ENCODE peak calls at places on chromosomes 13 and 19, in ten cellular contexts. One of them, this sample, is unnamed.

GRCh38 chr13:102566513-102566912 is 30.3 kb upstream of the TPP2 start:
- DNase-seq in Caki2: no peak
- DNase-seq in gastrocnemius medialis: no peak
- DNase-seq in NCI-H1436 treated with DMSO at 0.1 percent for 48 hours: no peak
- DNase-seq in activated T-cell treated with anti-CD3 and anti-CD28 coated beads for 1 hour: no peak
- DNase-seq in NCI-H2029: no peak
- DNase-seq in stimulated activated CD4-positive, alpha-beta T cell treated with anti-CD3 and anti-CD28 coated beads, Interleukin-2, amount 100 ng/mL, for 48 hours: no peak
- DNase-seq in activated effector memory CD4-positive, alpha-beta T cell treated with Interleukin-2 at 50 U/mL for 16 hours: no peak
- DNase-seq in tibial artery: no peak
- DNase-seq in NK-92 treated with Interleukin-12 subunit alpha and Interleukin-12 subunit beta, amount 100 ng/mL, for 24 hours: no peak
- DNase-seq in this sample: no peak

GRCh38 chr19:5547881-5548280 is 19.9 kb downstream of the TINCR start:
- DNase-seq in gastrocnemius medialis: no peak
- DNase-seq in NK-92 treated with Interleukin-12 subunit alpha and Interleukin-12 subunit beta, amount 100 ng/mL, for 24 hours: no peak
- DNase-seq in NCI-H1436 treated with DMSO at 0.1 percent for 48 hours: no peak
- DNase-seq in tibial artery: no peak
- DNase-seq in NCI-H2029: peak; percentile 49
- DNase-seq in activated effector memory CD4-positive, alpha-beta T cell treated with Interleukin-2 at 50 U/mL for 16 hours: no peak
- DNase-seq in Caki2: no peak
- DNase-seq in activated T-cell treated with anti-CD3 and anti-CD28 coated beads for 1 hour: no peak
- DNase-seq in stimulated activated CD4-positive, alpha-beta T cell treated with anti-CD3 and anti-CD28 coated beads, Interleukin-2, amount 100 ng/mL, for 48 hours: no peak
- DNase-seq in this sample: no peak

GRCh38 chr13:32124743-32125142 is 93.2 kb downstream of the FRY start:
- DNase-seq in activated effector memory CD4-positive, alpha-beta T cell treated with Interleukin-2 at 50 U/mL for 16 hours: no peak
- DNase-seq in tibial artery: no peak
- DNase-seq in NK-92 treated with Interleukin-12 subunit alpha and Interleukin-12 subunit beta, amount 100 ng/mL, for 24 hours: no peak
- DNase-seq in gastrocnemius medialis: no peak
- DNase-seq in Caki2: no peak
- DNase-seq in activated T-cell treated with anti-CD3 and anti-CD28 coated beads for 1 hour: no peak
- DNase-seq in NCI-H2029: no peak
- DNase-seq in stimulated activated CD4-positive, alpha-beta T cell treated with anti-CD3 and anti-CD28 coated beads, Interleukin-2, amount 100 ng/mL, for 48 hours: no peak
- DNase-seq in NCI-H1436 treated with DMSO at 0.1 percent for 48 hours: no peak
- DNase-seq in this sample: no peak

GRCh38 chr19:11286312-11286974 is 9.5 kb upstream of the TSPAN16 start:
- DNase-seq in NCI-H2029: no peak
- DNase-seq in Caki2: no peak
- DNase-seq in activated T-cell treated with anti-CD3 and anti-CD28 coated beads for 1 hour: no peak
- DNase-seq in NK-92 treated with Interleukin-12 subunit alpha and Interleukin-12 subunit beta, amount 100 ng/mL, for 24 hours: no peak
- DNase-seq in gastrocnemius medialis: no peak
- DNase-seq in stimulated activated CD4-positive, alpha-beta T cell treated with anti-CD3 and anti-CD28 coated beads, Interleukin-2, amount 100 ng/mL, for 48 hours: no peak
- DNase-seq in NCI-H1436 treated with DMSO at 0.1 percent for 48 hours: no peak
- DNase-seq in tibial artery: no peak
- DNase-seq in activated effector memory CD4-positive, alpha-beta T cell treated with Interleukin-2 at 50 U/mL for 16 hours: no peak
- DNase-seq in this sample: peak; percentile 45

GRCh38 chr19:18086590-18087138 is at the start of gene IL12RB1:
- DNase-seq in NCI-H2029: no peak
- DNase-seq in activated T-cell treated with anti-CD3 and anti-CD28 coated beads for 1 hour: peak; percentile 38
- DNase-seq in stimulated activated CD4-positive, alpha-beta T cell treated with anti-CD3 and anti-CD28 coated beads, Interleukin-2, amount 100 ng/mL, for 48 hours: peak; percentile 20
- DNase-seq in NK-92 treated with Interleukin-12 subunit alpha and Interleukin-12 subunit beta, amount 100 ng/mL, for 24 hours: peak; percentile 31
- DNase-seq in activated effector memory CD4-positive, alpha-beta T cell treated with Interleukin-2 at 50 U/mL for 16 hours: peak; percentile 49
- DNase-seq in Caki2: no peak
- DNase-seq in gastrocnemius medialis: no peak
- DNase-seq in NCI-H1436 treated with DMSO at 0.1 percent for 48 hours: no peak
- DNase-seq in tibial artery: no peak
- DNase-seq in this sample: no peak

GRCh38 chr13:75465236-75465635 is 16.7 kb downstream of the TBC1D4 start:
- DNase-seq in NK-92 treated with Interleukin-12 subunit alpha and Interleukin-12 subunit beta, amount 100 ng/mL, for 24 hours: no peak
- DNase-seq in gastrocnemius medialis: no peak
- DNase-seq in NCI-H2029: no peak
- DNase-seq in stimulated activated CD4-positive, alpha-beta T cell treated with anti-CD3 and anti-CD28 coated beads, Interleukin-2, amount 100 ng/mL, for 48 hours: no peak
- DNase-seq in activated T-cell treated with anti-CD3 and anti-CD28 coated beads for 1 hour: no peak
- DNase-seq in Caki2: no peak
- DNase-seq in tibial artery: no peak
- DNase-seq in NCI-H1436 treated with DMSO at 0.1 percent for 48 hours: no peak
- DNase-seq in activated effector memory CD4-positive, alpha-beta T cell treated with Interleukin-2 at 50 U/mL for 16 hours: no peak
- DNase-seq in this sample: no peak

GRCh38 chr13:98525852-98526512 is 50.9 kb downstream of the STK24 start:
- DNase-seq in gastrocnemius medialis: no peak
- DNase-seq in activated effector memory CD4-positive, alpha-beta T cell treated with Interleukin-2 at 50 U/mL for 16 hours: no peak
- DNase-seq in NCI-H1436 treated with DMSO at 0.1 percent for 48 hours: no peak
- DNase-seq in NCI-H2029: no peak
- DNase-seq in tibial artery: no peak
- DNase-seq in activated T-cell treated with anti-CD3 and anti-CD28 coated beads for 1 hour: no peak
- DNase-seq in NK-92 treated with Interleukin-12 subunit alpha and Interleukin-12 subunit beta, amount 100 ng/mL, for 24 hours: no peak
- DNase-seq in stimulated activated CD4-positive, alpha-beta T cell treated with anti-CD3 and anti-CD28 coated beads, Interleukin-2, amount 100 ng/mL, for 48 hours: no peak
- DNase-seq in Caki2: no peak
- DNase-seq in this sample: no peak

GRCh38 chr19:31140717-31141116 is 208.5 kb downstream of the TSHZ3 start:
- DNase-seq in gastrocnemius medialis: no peak
- DNase-seq in stimulated activated CD4-positive, alpha-beta T cell treated with anti-CD3 and anti-CD28 coated beads, Interleukin-2, amount 100 ng/mL, for 48 hours: no peak
- DNase-seq in NCI-H2029: no peak
- DNase-seq in tibial artery: no peak
- DNase-seq in NK-92 treated with Interleukin-12 subunit alpha and Interleukin-12 subunit beta, amount 100 ng/mL, for 24 hours: no peak
- DNase-seq in activated effector memory CD4-positive, alpha-beta T cell treated with Interleukin-2 at 50 U/mL for 16 hours: no peak
- DNase-seq in Caki2: no peak
- DNase-seq in NCI-H1436 treated with DMSO at 0.1 percent for 48 hours: no peak
- DNase-seq in activated T-cell treated with anti-CD3 and anti-CD28 coated beads for 1 hour: no peak
- DNase-seq in this sample: no peak

GRCh38 chr13:25415196-25415595 is 43.4 kb downstream of the ATP8A2 start:
- DNase-seq in NCI-H2029: peak; percentile 22
- DNase-seq in stimulated activated CD4-positive, alpha-beta T cell treated with anti-CD3 and anti-CD28 coated beads, Interleukin-2, amount 100 ng/mL, for 48 hours: no peak
- DNase-seq in Caki2: no peak
- DNase-seq in NK-92 treated with Interleukin-12 subunit alpha and Interleukin-12 subunit beta, amount 100 ng/mL, for 24 hours: no peak
- DNase-seq in NCI-H1436 treated with DMSO at 0.1 percent for 48 hours: no peak
- DNase-seq in activated T-cell treated with anti-CD3 and anti-CD28 coated beads for 1 hour: no peak
- DNase-seq in gastrocnemius medialis: no peak
- DNase-seq in tibial artery: no peak
- DNase-seq in activated effector memory CD4-positive, alpha-beta T cell treated with Interleukin-2 at 50 U/mL for 16 hours: no peak
- DNase-seq in this sample: no peak

GRCh38 chr19:49327878-49328544 is 3.0 kb upstream of the SLC6A16 start:
- DNase-seq in activated T-cell treated with anti-CD3 and anti-CD28 coated beads for 1 hour: peak; percentile 31
- DNase-seq in tibial artery: peak; percentile 43
- DNase-seq in stimulated activated CD4-positive, alpha-beta T cell treated with anti-CD3 and anti-CD28 coated beads, Interleukin-2, amount 100 ng/mL, for 48 hours: peak; percentile 42
- DNase-seq in gastrocnemius medialis: no peak
- DNase-seq in activated effector memory CD4-positive, alpha-beta T cell treated with Interleukin-2 at 50 U/mL for 16 hours: peak; percentile 18
- DNase-seq in NK-92 treated with Interleukin-12 subunit alpha and Interleukin-12 subunit beta, amount 100 ng/mL, for 24 hours: no peak
- DNase-seq in NCI-H1436 treated with DMSO at 0.1 percent for 48 hours: no peak
- DNase-seq in Caki2: no peak
- DNase-seq in NCI-H2029: no peak
- DNase-seq in this sample: no peak